ENCODE peak calls at places on chromosomes 5 and 9, in six cellular contexts. V is brain microvascular endothelial cell, M is skeletal muscle cell, R is adrenal gland, Y is neural progenitor cell, H is GM23248. Q is an unnamed sample.

GRCh38 chr9:137084526-137084925 is 2.3 kb upstream of the MAN1B1 start:
- DNase-seq in V (no peak), M (no peak), R (no peak), Y (no peak), H (no peak), Q (no peak)

GRCh38 chr9:7961076-7961475 is 161.5 kb upstream of the DMAC1 start:
- DNase-seq in V (no peak), M (no peak), R (no peak), Y (peak), H (no peak), Q (no peak)

GRCh38 chr5:43533646-43534045 is 18.7 kb upstream of the C5orf34 start:
- DNase-seq in V (no peak), M (no peak), R (no peak), Y (no peak), H (no peak), Q (no peak)

GRCh38 chr9:20988061-20988460 is 43.4 kb downstream of the HACD4 start:
- DNase-seq in V (no peak), M (no peak), R (no peak), Y (no peak), H (no peak), Q (no peak)

GRCh38 chr5:61467766-61468482 is 135.9 kb downstream of the ZSWIM6 start:
- DNase-seq in V (peak), M (peak), R (no peak), Y (peak), H (peak), Q (no peak)

GRCh38 chr5:158026248-158027031 is 167.5 kb upstream of the CLINT1 start:
- DNase-seq in V (no peak), M (peak), R (peak), Y (no peak), H (peak), Q (peak)

GRCh38 chr5:51392689-51393199 is 9.5 kb downstream of the ISL1 start:
- DNase-seq in V (no peak), M (no peak), R (no peak), Y (peak), H (no peak), Q (no peak)

GRCh38 chr5:123422433-123423277 is 548 bp downstream of the CEP120 start:
- DNase-seq in V (peak), M (no peak), R (peak), Y (peak), H (peak), Q (no peak)

GRCh38 chr5:14397717-14398116 is 183.9 kb upstream of the OTULINL start:
- DNase-seq in V (peak), M (peak), R (no peak), Y (no peak), H (peak), Q (peak)

GRCh38 chr9:135772056-135773042 is 70.4 kb downstream of the KCNT1 start:
- DNase-seq in V (no peak), M (no peak), R (no peak), Y (peak), H (no peak), Q (no peak)

GRCh38 chr5:61029456-61030162 is 84.6 kb downstream of the NDUFAF2 start:
- DNase-seq in V (no peak), M (no peak), R (no peak), Y (no peak), H (no peak), Q (no peak)

GRCh38 chr5:138983984-138984383 is 108.8 kb upstream of the LRRTM2 start:
- DNase-seq in V (no peak), M (no peak), R (peak), Y (no peak), H (no peak), Q (no peak)

GRCh38 chr9:94847486-94847885 is 121.0 kb downstream of the AOPEP start:
- DNase-seq in V (peak), M (no peak), R (no peak), Y (no peak), H (peak), Q (peak)

GRCh38 chr5:134140530-134141201 is 26.2 kb downstream of the TCF7 start:
- DNase-seq in V (peak), M (peak), R (peak), Y (peak), H (peak), Q (peak)

GRCh38 chr5:42840279-42840678 is 28.6 kb upstream of the SELENOP start:
- DNase-seq in V (peak), M (peak), R (peak), Y (no peak), H (peak), Q (peak)

GRCh38 chr5:16774806-16775205 is 158.0 kb upstream of the RETREG1 start:
- DNase-seq in V (no peak), M (no peak), R (no peak), Y (no peak), H (no peak), Q (no peak)

GRCh38 chr9:26152350-26152749 is 474.1 kb upstream of the TUSC1 start:
- DNase-seq in V (no peak), M (no peak), R (no peak), Y (no peak), H (no peak), Q (no peak)

GRCh38 chr9:35905912-35906679 is at the start of gene HRCT1:
- DNase-seq in V (peak), M (peak), R (peak), Y (no peak), H (peak), Q (peak)

GRCh38 chr5:169289520-169289919 is 11.4 kb downstream of the SLIT3 start:
- DNase-seq in V (no peak), M (no peak), R (no peak), Y (peak), H (peak), Q (no peak)

GRCh38 chr5:140344683-140345423 is 1.6 kb downstream of the HBEGF start:
- DNase-seq in V (no peak), M (no peak), R (no peak), Y (no peak), H (peak), Q (no peak)

GRCh38 chr9:81855538-81855937 is 72.7 kb upstream of the SPATA31D4 start:
- DNase-seq in V (peak), M (peak), R (no peak), Y (no peak), H (peak), Q (no peak)

GRCh38 chr5:88502179-88503064 is 233.8 kb upstream of the TMEM161B start:
- DNase-seq in V (peak), M (no peak), R (no peak), Y (no peak), H (peak), Q (no peak)

GRCh38 chr9:24698864-24699518 is 153.3 kb upstream of the IZUMO3 start:
- DNase-seq in V (no peak), M (no peak), R (no peak), Y (no peak), H (no peak), Q (no peak)

GRCh38 chr9:112009656-112010055 is 113.0 kb downstream of the UGCG start:
- DNase-seq in V (no peak), M (peak), R (no peak), Y (no peak), H (no peak), Q (no peak)

GRCh38 chr5:93622240-93622885 is 39.3 kb downstream of the NR2F1 start:
- DNase-seq in V (peak), M (no peak), R (peak), Y (peak), H (peak), Q (peak)

GRCh38 chr5:172550096-172550765 is 90.8 kb upstream of the NEURL1B start:
- DNase-seq in V (no peak), M (no peak), R (no peak), Y (no peak), H (no peak), Q (no peak)

GRCh38 chr9:16545639-16546038 is 324.8 kb downstream of the BNC2 start:
- DNase-seq in V (no peak), M (no peak), R (no peak), Y (no peak), H (no peak), Q (no peak)

GRCh38 chr5:107338341-107338740 is 332.4 kb downstream of the EFNA5 start:
- DNase-seq in V (no peak), M (no peak), R (no peak), Y (no peak), H (no peak), Q (no peak)

GRCh38 chr5:145246961-145247744 is 588.0 kb downstream of the PRELID2 start:
- DNase-seq in V (peak), M (no peak), R (no peak), Y (no peak), H (peak), Q (peak)

DNA sequence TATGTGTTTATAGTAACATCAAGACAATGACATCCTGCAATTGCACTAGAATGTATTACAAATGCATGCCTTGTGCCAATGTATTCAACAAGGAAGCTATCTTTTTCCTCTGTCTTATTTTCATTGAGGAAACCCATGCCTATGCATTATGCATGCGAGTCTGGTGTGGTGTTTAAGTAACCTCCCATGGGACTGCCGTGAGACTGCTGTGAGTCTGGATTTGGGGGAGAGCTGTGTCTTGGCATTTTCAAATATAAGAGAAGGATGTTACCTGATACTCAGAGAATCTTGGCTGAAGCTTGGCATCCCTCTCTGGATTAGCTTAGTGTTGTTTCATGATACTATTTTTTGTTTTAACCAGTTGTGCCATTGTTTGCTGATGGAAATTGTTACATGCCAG is 98.3 kb downstream of the F2RL2 start:
- DNase-seq in V (peak), M (peak), R (no peak), Y (peak), H (no peak), Q (no peak)
- H3K4me3 ChIP-seq in V (no peak), M (no peak), R (no peak), Y (no peak), H (no peak), Q (no peak)

DNA sequence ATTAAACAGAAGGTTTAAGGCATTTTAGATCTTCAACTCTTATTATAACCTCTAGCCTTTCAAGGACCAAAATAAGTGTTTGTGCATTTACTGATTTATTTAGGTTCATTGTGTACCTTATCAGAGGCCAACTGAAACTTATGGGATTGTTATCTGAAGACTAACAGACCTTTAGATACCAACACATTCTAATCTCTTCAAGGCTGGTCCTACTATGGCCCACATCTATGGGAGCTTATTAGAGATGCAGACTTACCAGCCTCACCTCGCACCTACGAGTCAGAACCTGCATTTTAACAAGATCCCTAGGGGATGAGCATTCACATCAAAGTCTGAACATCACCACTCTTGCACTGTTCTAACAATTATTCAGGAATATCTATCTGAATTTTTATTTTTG is 1.9 kb downstream of the IARS1 start:
- DNase-seq in V (no peak), M (no peak), R (no peak), Y (no peak), H (peak), Q (no peak)
- H3K4me3 ChIP-seq in V (peak), M (peak), R (no peak), Y (no peak), H (peak), Q (peak)

GRCh38 chr9:110050925-110051355 is 157.0 kb downstream of the C9orf152 start:
- DNase-seq in V (peak), M (peak), R (peak), Y (no peak), H (peak), Q (peak)
- H3K4me3 ChIP-seq in V (peak), M (peak), R (peak), Y (no peak), H (peak), Q (peak)

GRCh38 chr5:125199968-125200841 is 453.8 kb upstream of the ZNF608 start:
- DNase-seq in V (no peak), M (no peak), R (no peak), Y (peak), H (peak), Q (no peak)
- H3K4me3 ChIP-seq in V (peak), M (peak), R (no peak), Y (peak), H (peak), Q (no peak)